ENCODE peak calls at places on chromosome 19, in nine cellular contexts. B is suprapubic skin, E is upper lobe of left lung, N is Panc1, S is transverse colon, M is stomach, Z is breast epithelium, K is esophagus muscularis mucosa, J is sigmoid colon. D is an unnamed sample.

GRCh38 chr19:5148794-5149190 is 179.9 kb downstream of the KDM4B start:
- DNase-seq in K (no peak), S (no peak), M (no peak), Z (no peak), B (peak; percentile 61), E (peak; percentile 71), J (no peak), N (no peak), D (no peak)

GRCh38 chr19:29858000-29858596 is 46.3 kb downstream of the CCNE1 start:
- DNase-seq in E (peak; percentile 41), Z (no peak), B (no peak), S (peak; percentile 34), K (no peak), N (no peak), J (peak; percentile 59), M (peak; percentile 50), D (no peak)

GRCh38 chr19:13103585-13103923 is 896 bp upstream of the LYL1 start:
- DNase-seq in K (no peak), M (no peak), E (no peak), J (no peak), N (no peak), Z (no peak), S (no peak), B (no peak), D (peak; percentile 87)

GRCh38 chr19:29429021-29429420 is 96.8 kb upstream of the VSTM2B start:
- DNase-seq in N (no peak), M (no peak), S (no peak), J (no peak), K (no peak), E (no peak), Z (no peak), B (no peak), D (no peak)

GRCh38 chr19:30673336-30673735 is 301.2 kb downstream of the ZNF536 start:
- DNase-seq in E (no peak), S (no peak), K (no peak), Z (no peak), J (no peak), B (no peak), M (peak; percentile 14), N (no peak), D (no peak)

GRCh38 chr19:709965-710714 is 1.4 kb downstream of the PALM start:
- DNase-seq in N (no peak), B (peak; percentile 82), J (peak; percentile 82), M (no peak), K (no peak), Z (no peak), S (no peak), E (peak; percentile 85), D (no peak)

GRCh38 chr19:1276620-1277007 is 1.3 kb downstream of the FAM174C start:
- DNase-seq in J (no peak), B (no peak), N (no peak), E (peak; percentile 59), Z (no peak), M (no peak), K (no peak), S (peak; percentile 71), D (no peak)

GRCh38 chr19:58556633-58557252 is 1.7 kb downstream of the UBE2M start:
- DNase-seq in Z (no peak), N (no peak), E (no peak), S (no peak), B (peak; percentile 62), J (peak; percentile 63), K (no peak), M (no peak), D (no peak)

GRCh38 chr19:50555447-50556235 is 12.6 kb downstream of the LRRC4B start:
- DNase-seq in Z (no peak), B (no peak), S (no peak), J (no peak), E (no peak), M (no peak), N (no peak), K (no peak), D (no peak)

GRCh38 chr19:821228-821975 is at the start of gene PLPPR3:
- DNase-seq in M (no peak), N (no peak), B (no peak), K (no peak), S (no peak), Z (no peak), E (peak; percentile 85), J (no peak), D (no peak)

GRCh38 chr19:50300051-50300450 is 29.1 kb downstream of the KCNC3 start:
- DNase-seq in J (no peak), M (no peak), K (no peak), N (no peak), B (no peak), E (no peak), Z (no peak), S (no peak), D (no peak)

GRCh38 chr19:39558623-39559117 is 18.7 kb upstream of the EID2 start:
- DNase-seq in S (no peak), Z (no peak), E (no peak), N (no peak), J (no peak), B (no peak), M (no peak), K (peak; percentile 79), D (no peak)

DNA sequence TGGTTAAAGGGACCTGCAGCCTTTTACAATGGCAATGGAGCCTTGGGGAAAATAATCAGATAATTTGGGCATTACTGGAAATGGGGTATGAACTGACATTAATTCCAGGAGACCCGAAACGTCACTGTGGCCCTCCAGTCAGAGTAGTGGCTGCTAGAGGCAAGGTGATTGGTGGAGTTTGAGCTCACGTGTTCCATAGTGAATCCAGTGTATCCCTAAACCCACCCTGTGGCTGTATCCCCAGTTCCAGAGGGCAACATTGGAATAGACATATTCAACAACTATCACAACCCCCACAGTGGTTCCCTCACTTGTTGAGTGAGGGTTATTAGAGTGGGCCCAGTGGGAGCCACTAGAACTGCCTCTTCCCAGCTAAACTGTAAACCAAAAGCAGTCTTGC is 3.3 kb upstream of the LILRA2 start:
- DNase-seq in N (no peak), E (no peak), S (no peak), M (no peak), K (peak; percentile 78), J (no peak), Z (no peak), B (no peak), D (no peak)
- H3K4me1 ChIP-seq in N (no peaks in the 10 kb centered on the region), E (no peaks in the 10 kb centered on the region), S (no peaks in the 10 kb centered on the region), M (no peaks in the 10 kb centered on the region), K (no peaks in the 10 kb centered on the region), J (no peaks in the 10 kb centered on the region), Z (no peaks in the 10 kb centered on the region), B (no peaks in the 10 kb centered on the region), D (no peaks in the 10 kb centered on the region)

DNA sequence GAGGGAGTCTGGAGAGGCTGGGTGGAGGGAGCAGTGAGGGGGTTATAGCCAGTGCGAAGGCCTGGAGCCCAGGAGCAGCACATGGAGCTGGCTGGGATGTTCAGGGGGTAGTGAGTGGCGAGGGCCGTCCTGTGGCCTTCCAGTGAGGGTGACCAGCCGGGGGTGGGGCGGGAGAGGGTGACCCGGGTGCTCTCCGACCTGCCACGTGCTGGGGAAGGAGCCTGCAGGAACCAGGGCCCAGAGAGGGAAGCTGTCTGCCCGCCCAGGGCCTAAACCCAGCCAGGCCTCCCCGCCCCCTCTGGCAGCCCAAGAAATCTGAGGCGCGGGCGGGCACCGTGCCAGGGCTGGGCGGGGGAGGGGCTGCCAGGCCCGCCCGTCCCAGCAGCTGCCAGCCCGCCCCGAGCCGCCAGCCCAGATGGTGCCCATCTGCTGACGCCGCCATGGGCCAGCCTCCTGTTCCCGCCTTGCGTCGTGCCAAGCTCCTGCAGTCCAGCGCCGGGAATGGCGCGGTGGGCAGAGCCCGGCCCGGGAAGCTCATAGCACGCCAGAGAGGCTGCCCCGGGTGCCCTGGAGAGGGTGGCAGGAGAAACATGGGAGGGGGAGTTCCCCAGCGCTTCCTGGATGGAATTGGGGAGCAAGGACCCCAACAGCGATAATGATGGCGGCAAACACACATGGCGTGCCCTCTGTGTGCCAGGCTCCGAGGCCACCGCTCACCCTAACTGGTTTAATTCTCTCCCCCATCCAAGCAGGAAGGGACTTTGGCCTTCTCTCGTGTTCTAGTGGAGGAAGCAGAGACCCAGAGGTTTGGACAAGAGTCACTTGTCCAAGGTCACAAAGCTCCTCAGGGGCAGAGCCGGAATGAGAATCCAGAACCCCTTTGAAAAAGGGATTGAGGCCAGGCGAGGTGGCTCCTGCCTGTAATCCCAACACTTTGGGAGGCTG is 21.5 kb downstream of the NFIC start:
- DNase-seq in J (peak; percentile 96), N (no peak), E (peak; percentile 96), B (peak; percentile 89), S (peak; percentile 89), K (peak; percentile 93), M (peak; percentile 93), Z (peak; percentile 86), D (no peak)
- TF ChIP-seq POLR2AphosphoS5 in J (peak; percentile 76), N (peak; percentile 37), E (peak; percentile 81), B (peak; percentile 88), S (peak; percentile 95), K (peak; percentile 88), M (peak; percentile 86), Z (peak; percentile 68), D (peak; percentile 10)

DNA sequence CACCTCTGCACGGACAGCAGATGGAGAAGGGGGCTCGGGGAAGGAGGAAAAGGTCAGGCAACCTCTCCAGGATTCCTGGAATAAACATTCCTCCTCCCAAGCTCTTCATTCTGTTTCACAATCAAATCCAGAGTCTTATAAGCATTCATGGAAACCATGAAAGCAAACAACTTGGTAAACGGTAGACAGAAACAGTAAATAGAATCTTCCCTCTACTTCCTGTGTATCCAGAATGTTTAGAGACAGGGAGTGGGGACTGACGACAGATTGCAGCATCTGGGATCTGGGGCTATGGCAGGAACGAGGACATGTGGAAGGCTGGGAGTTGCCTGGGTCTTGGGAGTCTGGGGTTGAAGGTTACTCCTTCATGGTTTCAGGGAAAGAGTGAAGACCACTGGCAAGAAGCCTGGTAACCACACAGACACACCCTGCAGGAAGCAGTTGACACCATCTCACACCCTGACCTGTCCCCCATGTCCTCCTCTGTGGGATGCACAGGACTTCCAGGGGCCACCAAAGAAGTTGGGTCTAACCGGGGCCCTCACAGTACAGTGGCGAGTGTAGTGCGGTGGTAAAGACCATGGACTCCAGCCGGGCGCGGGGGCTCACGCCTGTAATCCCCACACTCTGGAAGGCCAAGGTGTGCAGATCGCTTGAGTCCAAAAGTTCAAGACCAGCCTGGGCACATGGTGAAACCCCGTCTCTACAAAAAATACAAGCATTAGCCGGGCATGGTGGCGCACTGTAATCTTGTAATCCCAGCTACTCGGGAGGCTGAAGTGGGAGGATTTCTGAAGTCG is 10.7 kb upstream of the FFAR2 start:
- DNase-seq in N (no peak), E (peak; percentile 57), B (no peak), Z (no peak), S (peak; percentile 64), M (peak; percentile 30), K (no peak), J (no peak), D (no peak)
- H3K27ac ChIP-seq in N (no peak overlapping the region), E (peak overlapping the region; percentile 78), B (peak overlapping the region; percentile 67), Z (peak overlapping the region; percentile 93), S (peak overlapping the region; percentile 84), M (peak overlapping the region; percentile 68), K (peak overlapping the region; percentile 60), J (peak overlapping the region; percentile 50), D (peak overlapping the region; percentile 70)

DNA sequence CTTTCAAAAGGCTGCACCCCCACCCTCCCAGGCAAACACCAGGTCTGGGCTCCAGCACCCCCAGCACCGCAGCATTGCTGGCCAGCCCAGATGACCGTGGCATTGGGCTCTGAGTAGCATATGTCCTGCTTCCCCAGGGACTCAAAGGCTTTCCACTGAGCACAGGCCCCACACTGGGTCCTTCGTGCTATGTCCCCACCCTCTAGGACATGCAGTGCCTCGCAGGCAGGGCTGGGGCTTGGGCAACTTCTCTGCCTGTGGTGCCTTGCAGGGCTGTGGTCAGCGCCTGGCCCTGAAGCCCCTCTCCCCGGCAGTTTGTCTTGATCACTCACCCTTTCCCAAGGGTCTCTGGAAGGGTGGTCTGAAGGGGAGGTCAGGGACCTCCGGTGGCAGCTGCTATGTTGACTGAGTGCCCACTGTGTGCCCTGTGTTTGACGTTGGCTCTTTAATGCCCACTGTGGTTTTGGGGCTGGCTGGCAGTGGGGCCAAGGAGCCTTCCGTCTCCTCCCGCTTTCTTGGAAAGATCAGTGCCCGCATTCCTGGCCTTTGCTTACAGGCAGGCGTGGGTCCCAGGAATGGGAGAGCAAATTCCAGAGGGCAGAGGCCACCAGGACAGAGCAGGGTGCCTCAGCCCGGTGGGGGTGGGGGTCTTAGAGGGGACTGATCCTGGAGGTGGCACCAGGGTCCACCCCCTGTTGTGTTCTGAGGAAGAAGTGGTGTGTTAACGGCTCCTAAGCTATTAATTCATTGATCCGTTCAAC is 20.3 kb upstream of the CRTC1 start:
- DNase-seq in B (no peak), S (no peak), K (no peak), N (no peak), J (no peak), Z (no peak), E (no peak), M (no peak), D (no peak)
- H3K4me1 ChIP-seq in B (peaks cover 28% of the 10 kb centered on the region), S (no peaks in the 10 kb centered on the region), K (peaks cover 87% of the 10 kb centered on the region), N (peaks cover 4% of the 10 kb centered on the region), J (peaks cover 65% of the 10 kb centered on the region), Z (no peaks in the 10 kb centered on the region), E (peaks cover 14% of the 10 kb centered on the region), M (peaks cover 68% of the 10 kb centered on the region), D (peaks cover 34% of the 10 kb centered on the region)

D was measured in vagina.